ENCODE peak calls at places on chromosomes 4 and X, in five cellular contexts. W is GM12892, B is heart left ventricle, L is A549, E is right lobe of liver. C is an unnamed sample.
A peak's percentile ranks its signal among the peaks of the same experiment; 100 is the strongest.

GRCh38 chr4:122293374-122294365 is 85.1 kb upstream of the ADAD1 start:
- DNase-seq in W (no peak), E (no peak), B (peak; percentile 18), L (no peak), C (no peak)

GRCh38 chr4:88244821-88245579 is 39.4 kb downstream of the PPM1K start:
- DNase-seq in E (no peak), W (peak; percentile 27), L (no peak), B (no peak), C (no peak)

GRCh38 chrX:136691028-136691809 is 43.3 kb downstream of the CD40LG start:
- DNase-seq in E (no peak), L (no peak), B (no peak), W (no peak), C (no peak)

GRCh38 chr4:73810191-73810590 is 26.3 kb upstream of the CXCL6 start:
- DNase-seq in W (no peak), E (no peak), L (no peak), B (no peak), C (no peak)

GRCh38 chrX:28016823-28017222 is 35.6 kb upstream of the DCAF8L1 start:
- DNase-seq in E (no peak), L (no peak), W (no peak), B (no peak), C (no peak)

GRCh38 chr4:39818646-39819045 is 120.7 kb downstream of the UBE2K start:
- DNase-seq in W (no peak), B (no peak), E (no peak), L (no peak), C (no peak)

GRCh38 chrX:10450229-10450958 is 170.0 kb downstream of the MID1 start:
- DNase-seq in W (no peak), E (no peak), L (no peak), B (no peak), C (no peak)

GRCh38 chr4:36056128-36056527 is 188.2 kb downstream of the ARAP2 start:
- DNase-seq in B (no peak), W (no peak), L (peak; percentile 0), E (no peak), C (no peak)

GRCh38 chrX:141736656-141737055 is 38.1 kb upstream of the SPANXD start:
- DNase-seq in W (no peak), E (no peak), L (no peak), B (no peak), C (no peak)

GRCh38 chrX:96102997-96103396 is 581.6 kb upstream of the DIAPH2 start:
- DNase-seq in L (no peak), E (no peak), B (peak; percentile 10), W (no peak), C (no peak)

GRCh38 chr4:80049813-80050534 is 23.1 kb downstream of the ANTXR2 start:
- DNase-seq in W (no peak), E (no peak), L (no peak), B (no peak), C (no peak)

GRCh38 chr4:149706942-149707341 is 108.7 kb downstream of the IQCM start:
- DNase-seq in E (no peak), L (no peak), B (no peak), W (no peak), C (no peak)

GRCh38 chr4:8035371-8035780 is 95.7 kb upstream of the AFAP1 start:
- DNase-seq in E (no peak), B (no peak), L (no peak), W (no peak), C (peak; percentile 63)

GRCh38 chrX:22314692-22315091 is 42.0 kb downstream of the CBLL2 start:
- DNase-seq in B (no peak), E (no peak), L (peak; percentile 33), W (no peak), C (no peak)

GRCh38 chr4:99886146-99886545 is 8.1 kb downstream of the LAMTOR3 start:
- DNase-seq in L (no peak), E (no peak), B (no peak), W (no peak), C (no peak)

GRCh38 chr4:175531405-175532091 is 280.5 kb downstream of the GPM6A start:
- DNase-seq in L (peak; percentile 60), E (no peak), W (no peak), B (no peak), C (peak; percentile 1)

GRCh38 chrX:10016516-10017132 is 49.5 kb downstream of the CLDN34 start:
- DNase-seq in E (no peak), B (no peak), W (no peak), L (no peak), C (no peak)

GRCh38 chr4:17230727-17231126 is 281.2 kb downstream of the QDPR start:
- DNase-seq in L (no peak), B (no peak), E (no peak), W (no peak), C (no peak)

GRCh38 chr4:186348433-186348832 is 82.4 kb downstream of the F11 start:
- DNase-seq in B (no peak), L (no peak), W (no peak), E (no peak), C (no peak)

GRCh38 chr4:176274441-176274840 is 5.4 kb upstream of the ASB5 start:
- DNase-seq in W (no peak), L (peak; percentile 8), E (no peak), B (no peak), C (no peak)

GRCh38 chrX:115939070-115939469 is 231.5 kb upstream of the AGTR2 start:
- DNase-seq in W (no peak), E (no peak), B (no peak), L (no peak), C (no peak)

GRCh38 chr4:2432991-2433530 is 14.3 kb downstream of the CFAP99 start:
- DNase-seq in W (no peak), E (no peak), B (no peak), L (no peak), C (peak; percentile 53)

GRCh38 chrX:103254921-103255455 is at the start of gene TCEAL8:
- DNase-seq in L (peak; percentile 72), B (peak; percentile 90), E (peak; percentile 81), W (no peak), C (peak; percentile 47)
- TF ChIP-seq POLR2A in L (peak; percentile 31), B (peak; percentile 42), E (peak; percentile 32), W (no peak), C (peak; percentile 42)

DNA sequence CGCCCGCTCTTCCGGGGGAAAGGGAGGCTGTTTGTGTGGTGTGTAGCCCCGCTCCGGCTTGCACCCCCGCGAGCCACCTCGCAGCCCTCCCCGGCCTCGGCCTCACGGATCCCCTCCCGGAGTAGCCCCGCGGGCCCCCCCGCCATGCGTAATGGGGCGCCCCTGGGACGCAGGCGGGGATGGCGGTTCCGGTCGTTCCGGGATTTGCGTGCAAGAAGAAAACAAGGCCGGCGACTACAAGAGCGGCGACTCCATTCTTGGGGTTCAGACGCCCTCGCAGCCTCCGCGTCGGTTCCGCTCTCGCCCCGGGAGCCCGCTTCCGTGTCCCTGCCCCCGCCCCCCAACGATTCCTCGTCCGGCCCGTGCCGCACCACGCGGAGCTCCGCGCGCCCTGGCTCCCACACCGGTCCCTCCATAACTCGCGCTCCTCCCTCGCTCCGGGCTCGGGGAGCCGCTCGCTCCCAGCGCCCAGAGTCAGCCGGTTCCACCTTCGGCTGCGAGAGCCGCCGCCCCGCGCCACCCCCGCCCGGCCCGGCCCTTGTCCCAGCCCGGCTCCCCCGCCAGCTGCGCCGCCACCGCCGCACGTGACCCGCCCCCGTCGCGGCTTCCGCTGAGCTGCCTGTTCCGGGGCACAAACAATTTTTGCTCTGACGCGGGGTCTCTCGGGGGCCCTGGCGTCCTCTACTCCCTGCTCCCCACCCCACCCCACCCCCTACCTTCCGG is 78.7 kb upstream of the BCOR start:
- DNase-seq in W (no peak), B (peak; percentile 79), L (peak; percentile 28), E (peak; percentile 74), C (no peak)
- TF ChIP-seq POLR2A in W (peak; percentile 15), B (peak; percentile 22), L (no peak), E (peak; percentile 48), C (no peak)

DNA sequence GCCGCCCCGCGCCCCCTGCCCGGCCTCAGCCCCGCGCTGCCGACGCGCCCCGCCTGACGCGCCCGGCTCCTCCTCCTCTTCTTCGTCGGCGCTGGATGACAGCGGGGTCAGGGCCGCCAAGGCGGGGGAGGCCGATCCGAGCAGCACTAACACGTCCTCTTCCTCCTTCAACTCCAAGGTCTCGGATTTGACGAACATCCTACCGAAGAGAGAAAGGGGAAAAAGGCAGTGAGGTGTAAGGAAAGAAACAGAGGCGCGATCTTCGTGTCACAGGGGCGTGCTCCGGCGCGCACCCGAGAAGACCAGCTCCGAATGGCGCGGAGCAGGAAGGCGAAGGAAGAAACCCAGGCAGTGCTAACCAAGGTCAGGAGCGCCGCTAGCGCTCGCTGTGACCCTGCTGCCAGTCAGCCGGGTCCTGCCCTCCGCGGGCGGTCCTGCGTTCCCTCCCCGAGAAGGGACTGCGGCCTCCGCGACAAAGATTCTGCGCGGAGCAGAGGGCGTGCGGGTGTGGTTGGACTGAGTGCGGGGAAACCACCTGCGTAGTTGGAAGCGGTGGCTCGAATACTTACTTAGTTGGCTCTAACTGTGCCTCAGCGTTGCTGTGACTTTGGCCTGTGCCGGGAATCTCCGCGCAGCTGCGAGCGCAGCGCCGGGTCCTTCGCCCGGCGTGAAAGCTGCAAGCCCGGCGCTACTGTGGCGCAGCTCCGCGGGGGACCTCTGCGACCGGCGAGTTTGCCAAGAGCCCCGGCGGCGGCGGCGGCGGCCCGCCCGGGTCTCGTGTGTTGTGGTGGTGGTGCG is 503 bp downstream of the NEUROG2 start:
- DNase-seq in E (no peak), L (peak; percentile 27), W (no peak), B (no peak), C (peak; percentile 35)
- TF ChIP-seq POLR2A in E (no peak), L (no peak), W (peak; percentile 43), B (no peak), C (no peak)

DNA sequence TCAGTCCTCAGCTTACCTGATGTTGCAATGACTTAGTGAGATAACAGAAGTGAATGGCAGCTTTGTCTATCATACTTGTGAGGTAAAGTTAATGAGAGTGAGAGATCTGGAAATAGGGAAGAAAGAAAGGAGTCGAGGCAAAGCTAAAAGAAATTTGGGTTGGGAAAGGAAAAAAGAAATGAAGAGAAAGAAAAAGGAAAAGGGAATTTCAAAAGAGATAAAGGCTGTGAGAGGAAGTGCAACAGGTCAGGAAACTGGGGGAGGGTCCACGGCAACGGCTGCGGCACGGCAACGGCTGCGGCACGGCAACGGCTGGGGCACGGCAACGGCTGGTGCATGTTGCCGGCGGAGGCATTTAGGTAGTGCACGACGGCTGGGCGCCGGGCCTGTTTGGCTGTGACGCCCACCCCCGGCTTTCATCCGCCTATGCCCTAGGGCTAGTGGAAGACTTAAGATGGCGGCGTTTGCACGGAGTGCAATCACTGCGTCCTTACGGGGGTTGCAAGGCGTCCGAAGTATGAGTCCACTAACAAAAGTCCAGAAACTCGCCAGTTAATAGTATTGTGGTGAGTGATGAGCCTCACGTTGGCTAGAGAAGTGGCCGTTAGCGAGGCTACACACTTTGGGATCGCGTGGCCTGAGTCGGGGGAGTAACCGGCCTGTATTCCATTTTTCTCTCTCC is 359.9 kb upstream of the ZCCHC13 start:
- DNase-seq in W (peak; percentile 78), E (peak; percentile 91), L (peak; percentile 95), B (peak; percentile 91), C (peak; percentile 60)
- TF ChIP-seq POLR2A in W (peak; percentile 94), E (peak; percentile 65), L (peak; percentile 53), B (no peak), C (peak; percentile 56)

GRCh38 chrX:100649550-100650356 is 5.8 kb downstream of the SRPX2 start:
- DNase-seq in B (peak; percentile 70), W (no peak), E (peak; percentile 77), L (peak; percentile 41), C (no peak)
- TF ChIP-seq POLR2A in B (no peak), W (no peak), E (no peak), L (no peak), C (no peak)